ENCODE peak calls at places on chromosomes 4 and X, in seven cellular contexts. G, Z, S, D, V, Q and H are unnamed samples.

GRCh38 chrX:48896611-48897011 is 957 bp downstream of the TIMM17B start:
- DNase-seq in G (no peak), Z (no peak), S (no peak), D (peak), V (no peak), Q (peak), H (no peak)

GRCh38 chrX:140525448-140525847 is 20.6 kb upstream of the SOX3 start:
- DNase-seq in G (no peak), Z (no peak), S (no peak), D (peak), V (no peak), Q (no peak), H (no peak)

GRCh38 chr4:176927664-176928063 is 134.9 kb upstream of the VEGFC start:
- DNase-seq in G (no peak), Z (no peak), S (no peak), D (peak), V (no peak), Q (no peak), H (no peak)

GRCh38 chrX:11267311-11267910 is 25.8 kb upstream of the AMELX start:
- DNase-seq in G (no peak), Z (no peak), S (no peak), D (peak), V (no peak), Q (no peak), H (no peak)

GRCh38 chr4:170005472-170005871 is 20.7 kb downstream of the MFAP3L start:
- DNase-seq in G (no peak), Z (no peak), S (peak), D (no peak), V (no peak), Q (no peak), H (no peak)

GRCh38 chr4:24799544-24800272 is 4.3 kb downstream of the SOD3 start:
- DNase-seq in G (peak), Z (no peak), S (no peak), D (peak), V (no peak), Q (no peak), H (no peak)

GRCh38 chrX:44506688-44507087 is 36.0 kb downstream of the FUNDC1 start:
- DNase-seq in G (no peak), Z (no peak), S (no peak), D (no peak), V (no peak), Q (no peak), H (no peak)

GRCh38 chr4:179110356-179110755 is 1668.1 kb upstream of the AGA start:
- DNase-seq in G (no peak), Z (no peak), S (no peak), D (peak), V (no peak), Q (no peak), H (no peak)

GRCh38 chr4:40576651-40577480 is 52.8 kb downstream of the RBM47 start:
- DNase-seq in G (peak), Z (peak), S (peak), D (peak), V (peak), Q (peak), H (no peak)

GRCh38 chr4:59598233-59598618 is 1601.9 kb upstream of the ADGRL3 start:
- DNase-seq in G (no peak), Z (no peak), S (no peak), D (no peak), V (no peak), Q (no peak), H (no peak)